ENCODE peak calls at places on chromosomes 2 and 18, in nine cellular contexts. One of them, this sample, is unnamed.
A peak's percentile ranks its signal among the peaks of the same experiment; 100 is the strongest.

GRCh38 chr2:43198263-43198662 is 28.1 kb downstream of the ZFP36L2 start:
- DNase-seq in Peyer's patch: no peak
- DNase-seq in PC-3: no peak
- DNase-seq in IMR-90: no peak
- DNase-seq in CD8-positive, alpha-beta T cell: no peak
- DNase-seq in GM23338: no peak
- DNase-seq in astrocyte: no peak
- DNase-seq in mesendoderm: no peak
- DNase-seq in lung: no peak
- DNase-seq in this sample: no peak

GRCh38 chr2:173806761-173807160 is 158.4 kb downstream of the SP3 start:
- DNase-seq in mesendoderm: peak; percentile 33
- DNase-seq in astrocyte: peak; percentile 31
- DNase-seq in CD8-positive, alpha-beta T cell: no peak
- DNase-seq in IMR-90: peak; percentile 4
- DNase-seq in Peyer's patch: no peak
- DNase-seq in lung: no peak
- DNase-seq in PC-3: no peak
- DNase-seq in GM23338: no peak
- DNase-seq in this sample: no peak

GRCh38 chr2:86442642-86443005 is 1.5 kb downstream of the KDM3A start:
- DNase-seq in Peyer's patch: peak; percentile 81
- DNase-seq in lung: peak; percentile 91
- DNase-seq in CD8-positive, alpha-beta T cell: peak; percentile 46
- DNase-seq in PC-3: peak; percentile 87
- DNase-seq in IMR-90: peak; percentile 94
- DNase-seq in GM23338: peak; percentile 59
- DNase-seq in astrocyte: peak; percentile 94
- DNase-seq in mesendoderm: peak; percentile 73
- DNase-seq in this sample: peak; percentile 71

GRCh38 chr2:229492034-229492433 is 220.9 kb upstream of the PID1 start:
- DNase-seq in astrocyte: peak; percentile 50
- DNase-seq in IMR-90: no peak
- DNase-seq in PC-3: no peak
- DNase-seq in Peyer's patch: no peak
- DNase-seq in mesendoderm: no peak
- DNase-seq in GM23338: no peak
- DNase-seq in lung: no peak
- DNase-seq in CD8-positive, alpha-beta T cell: no peak
- DNase-seq in this sample: no peak

GRCh38 chr2:96143231-96143847 is 1.9 kb downstream of the DUSP2 start:
- DNase-seq in astrocyte: no peak
- DNase-seq in CD8-positive, alpha-beta T cell: no peak
- DNase-seq in lung: no peak
- DNase-seq in Peyer's patch: peak; percentile 44
- DNase-seq in IMR-90: no peak
- DNase-seq in GM23338: no peak
- DNase-seq in mesendoderm: no peak
- DNase-seq in PC-3: no peak
- DNase-seq in this sample: no peak

GRCh38 chr18:37322497-37323035 is 243.0 kb downstream of the CELF4 start:
- DNase-seq in Peyer's patch: peak; percentile 16
- DNase-seq in lung: no peak
- DNase-seq in mesendoderm: peak; percentile 63
- DNase-seq in IMR-90: peak; percentile 21
- DNase-seq in astrocyte: peak; percentile 2
- DNase-seq in GM23338: peak; percentile 88
- DNase-seq in PC-3: peak; percentile 29
- DNase-seq in CD8-positive, alpha-beta T cell: no peak
- DNase-seq in this sample: no peak

GRCh38 chr18:4058179-4058578 is 396.9 kb downstream of the DLGAP1 start:
- DNase-seq in Peyer's patch: no peak
- DNase-seq in PC-3: no peak
- DNase-seq in GM23338: no peak
- DNase-seq in IMR-90: no peak
- DNase-seq in astrocyte: no peak
- DNase-seq in lung: no peak
- DNase-seq in mesendoderm: no peak
- DNase-seq in CD8-positive, alpha-beta T cell: no peak
- DNase-seq in this sample: no peak

GRCh38 chr2:60555794-60556161 is 2.3 kb upstream of the BCL11A start:
- DNase-seq in lung: no peak
- DNase-seq in CD8-positive, alpha-beta T cell: no peak
- DNase-seq in PC-3: no peak
- DNase-seq in GM23338: peak; percentile 94
- DNase-seq in mesendoderm: peak; percentile 81
- DNase-seq in astrocyte: no peak
- DNase-seq in Peyer's patch: no peak
- DNase-seq in IMR-90: no peak
- DNase-seq in this sample: no peak

GRCh38 chr2:203396667-203397066 is 68.5 kb downstream of the ABI2 start:
- DNase-seq in mesendoderm: peak; percentile 97
- DNase-seq in GM23338: peak; percentile 90
- DNase-seq in PC-3: no peak
- DNase-seq in lung: no peak
- DNase-seq in IMR-90: no peak
- DNase-seq in CD8-positive, alpha-beta T cell: no peak
- DNase-seq in astrocyte: no peak
- DNase-seq in Peyer's patch: no peak
- DNase-seq in this sample: no peak

GRCh38 chr2:151289972-151290335 is 486 bp upstream of the NMI start:
- DNase-seq in IMR-90: peak; percentile 53
- DNase-seq in astrocyte: no peak
- DNase-seq in mesendoderm: peak; percentile 52
- DNase-seq in Peyer's patch: peak; percentile 26
- DNase-seq in GM23338: peak; percentile 25
- DNase-seq in PC-3: peak; percentile 79
- DNase-seq in CD8-positive, alpha-beta T cell: no peak
- DNase-seq in lung: peak; percentile 38
- DNase-seq in this sample: no peak

GRCh38 chr2:192253692-192254091 is 59.0 kb upstream of the TMEFF2 start:
- DNase-seq in lung: no peak
- DNase-seq in PC-3: no peak
- DNase-seq in GM23338: no peak
- DNase-seq in mesendoderm: no peak
- DNase-seq in CD8-positive, alpha-beta T cell: no peak
- DNase-seq in astrocyte: no peak
- DNase-seq in Peyer's patch: no peak
- DNase-seq in IMR-90: no peak
- DNase-seq in this sample: no peak

GRCh38 chr2:26942543-26943295 is 27.7 kb upstream of the MAPRE3 start:
- DNase-seq in Peyer's patch: peak; percentile 46
- DNase-seq in PC-3: peak; percentile 55
- DNase-seq in lung: peak; percentile 68
- DNase-seq in astrocyte: peak; percentile 8
- DNase-seq in mesendoderm: peak; percentile 87
- DNase-seq in CD8-positive, alpha-beta T cell: peak; percentile 47
- DNase-seq in IMR-90: peak; percentile 48
- DNase-seq in GM23338: peak; percentile 91
- DNase-seq in this sample: peak; percentile 58

GRCh38 chr2:138493334-138493733 is 8.2 kb upstream of the SPOPL start:
- DNase-seq in PC-3: no peak
- DNase-seq in astrocyte: no peak
- DNase-seq in lung: no peak
- DNase-seq in mesendoderm: peak; percentile 96
- DNase-seq in CD8-positive, alpha-beta T cell: no peak
- DNase-seq in GM23338: no peak
- DNase-seq in IMR-90: no peak
- DNase-seq in Peyer's patch: no peak
- DNase-seq in this sample: no peak

GRCh38 chr2:23069935-23070334 is 315.0 kb upstream of the KLHL29 start:
- DNase-seq in IMR-90: no peak
- DNase-seq in CD8-positive, alpha-beta T cell: no peak
- DNase-seq in PC-3: no peak
- DNase-seq in astrocyte: no peak
- DNase-seq in mesendoderm: peak; percentile 11
- DNase-seq in Peyer's patch: no peak
- DNase-seq in lung: no peak
- DNase-seq in GM23338: no peak
- DNase-seq in this sample: no peak

GRCh38 chr2:70124983-70125480 is 37.8 kb downstream of the PCBP1 start:
- DNase-seq in IMR-90: peak; percentile 31
- DNase-seq in CD8-positive, alpha-beta T cell: peak; percentile 54
- DNase-seq in GM23338: peak; percentile 77
- DNase-seq in astrocyte: no peak
- DNase-seq in PC-3: peak; percentile 38
- DNase-seq in Peyer's patch: peak; percentile 66
- DNase-seq in lung: peak; percentile 61
- DNase-seq in mesendoderm: peak; percentile 66
- DNase-seq in this sample: peak; percentile 77

GRCh38 chr2:112694182-112694581 is 26.6 kb upstream of the NT5DC4 start:
- DNase-seq in lung: no peak
- DNase-seq in IMR-90: no peak
- DNase-seq in Peyer's patch: no peak
- DNase-seq in PC-3: no peak
- DNase-seq in CD8-positive, alpha-beta T cell: no peak
- DNase-seq in GM23338: no peak
- DNase-seq in mesendoderm: no peak
- DNase-seq in astrocyte: no peak
- DNase-seq in this sample: no peak

GRCh38 chr2:42202299-42203008 is 33.3 kb downstream of the EML4 start:
- DNase-seq in IMR-90: peak; percentile 66
- DNase-seq in astrocyte: no peak
- DNase-seq in PC-3: no peak
- DNase-seq in mesendoderm: no peak
- DNase-seq in GM23338: no peak
- DNase-seq in Peyer's patch: no peak
- DNase-seq in CD8-positive, alpha-beta T cell: no peak
- DNase-seq in lung: no peak
- DNase-seq in this sample: no peak

GRCh38 chr2:222242532-222242931 is 56.3 kb downstream of the PAX3 start:
- DNase-seq in astrocyte: no peak
- DNase-seq in IMR-90: no peak
- DNase-seq in GM23338: no peak
- DNase-seq in PC-3: no peak
- DNase-seq in lung: no peak
- DNase-seq in CD8-positive, alpha-beta T cell: no peak
- DNase-seq in mesendoderm: no peak
- DNase-seq in Peyer's patch: no peak
- DNase-seq in this sample: no peak

GRCh38 chr18:67428805-67429204 is 87.7 kb downstream of the DSEL start:
- DNase-seq in mesendoderm: no peak
- DNase-seq in PC-3: peak; percentile 84
- DNase-seq in GM23338: no peak
- DNase-seq in Peyer's patch: no peak
- DNase-seq in astrocyte: peak; percentile 67
- DNase-seq in lung: no peak
- DNase-seq in CD8-positive, alpha-beta T cell: no peak
- DNase-seq in IMR-90: peak; percentile 82
- DNase-seq in this sample: no peak

GRCh38 chr2:27545348-27546141 is 37.3 kb upstream of the ZNF512 start:
- DNase-seq in PC-3: peak; percentile 54
- DNase-seq in Peyer's patch: no peak
- DNase-seq in lung: no peak
- DNase-seq in IMR-90: peak; percentile 69
- DNase-seq in CD8-positive, alpha-beta T cell: no peak
- DNase-seq in astrocyte: peak; percentile 57
- DNase-seq in GM23338: no peak
- DNase-seq in mesendoderm: no peak
- DNase-seq in this sample: no peak

DNA sequence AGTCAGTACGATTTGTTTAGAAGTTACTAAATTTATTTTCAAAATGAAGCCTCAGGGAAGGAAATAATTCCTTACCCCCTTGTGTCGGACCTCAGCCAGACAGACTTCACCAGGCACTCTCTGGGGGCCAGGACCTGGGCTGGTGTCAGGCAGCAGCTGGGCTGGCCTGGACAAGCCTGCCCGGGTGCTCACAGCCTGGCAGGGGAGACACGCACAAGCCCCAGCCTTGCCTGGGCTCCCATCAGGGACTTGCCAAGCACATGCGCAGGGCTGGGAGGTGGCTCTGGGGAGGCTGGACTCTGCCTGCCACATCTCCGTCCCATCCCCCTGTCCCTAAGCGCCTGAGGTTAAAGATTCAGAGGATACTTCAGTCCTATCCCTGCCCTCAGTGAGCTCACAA is 56.8 kb upstream of the HS6ST1 start:
- DNase-seq in IMR-90: no peak
- DNase-seq in astrocyte: no peak
- DNase-seq in PC-3: no peak
- DNase-seq in GM23338: no peak
- DNase-seq in CD8-positive, alpha-beta T cell: no peak
- DNase-seq in mesendoderm: no peak
- DNase-seq in Peyer's patch: no peak
- DNase-seq in lung: no peak
- DNase-seq in this sample: no peak
- H3K4me1 ChIP-seq in IMR-90: peaks cover 36% of the 10 kb centered on the region
- H3K4me1 ChIP-seq in astrocyte: peaks cover 25% of the 10 kb centered on the region
- H3K4me1 ChIP-seq in PC-3: no peaks in the 10 kb centered on the region
- H3K4me1 ChIP-seq in GM23338: peaks cover 8% of the 10 kb centered on the region
- H3K4me1 ChIP-seq in CD8-positive, alpha-beta T cell: no peaks in the 10 kb centered on the region
- H3K4me1 ChIP-seq in mesendoderm: peaks cover 7% of the 10 kb centered on the region
- H3K4me1 ChIP-seq in Peyer's patch: no peaks in the 10 kb centered on the region
- H3K4me1 ChIP-seq in lung: peaks cover 35% of the 10 kb centered on the region
- H3K4me1 ChIP-seq in this sample: no peaks in the 10 kb centered on the region

GRCh38 chr18:48959921-48960920 is 9.5 kb upstream of the SMAD7 start:
- DNase-seq in CD8-positive, alpha-beta T cell: no peak
- DNase-seq in PC-3: no peak
- DNase-seq in lung: no peak
- DNase-seq in astrocyte: peak; percentile 70
- DNase-seq in GM23338: peak; percentile 95
- DNase-seq in mesendoderm: peak; percentile 97
- DNase-seq in Peyer's patch: no peak
- DNase-seq in IMR-90: peak; percentile 61
- DNase-seq in this sample: no peak
- H3K27ac ChIP-seq in CD8-positive, alpha-beta T cell: no peak overlapping the region
- H3K27ac ChIP-seq in PC-3: no peak overlapping the region
- H3K27ac ChIP-seq in lung: no peak overlapping the region
- H3K27ac ChIP-seq in astrocyte: peak overlapping the region; percentile 92
- H3K27ac ChIP-seq in GM23338: peak overlapping the region; percentile 86
- H3K27ac ChIP-seq in mesendoderm: peak overlapping the region; percentile 82
- H3K27ac ChIP-seq in Peyer's patch: no peak overlapping the region
- H3K27ac ChIP-seq in IMR-90: peak overlapping the region; percentile 69
- H3K27ac ChIP-seq in this sample: no peak overlapping the region

GRCh38 chr18:11733031-11733430 is 44.0 kb downstream of the GNAL start:
- DNase-seq in mesendoderm: peak; percentile 77
- DNase-seq in lung: peak; percentile 80
- DNase-seq in GM23338: peak; percentile 88
- DNase-seq in Peyer's patch: peak; percentile 58
- DNase-seq in astrocyte: peak; percentile 20
- DNase-seq in CD8-positive, alpha-beta T cell: peak; percentile 54
- DNase-seq in IMR-90: peak; percentile 57
- DNase-seq in PC-3: peak; percentile 85
- DNase-seq in this sample: peak; percentile 32
- H3K4me3 ChIP-seq in mesendoderm: no peak overlapping the region
- H3K4me3 ChIP-seq in lung: no peak overlapping the region
- H3K4me3 ChIP-seq in GM23338: no peak overlapping the region
- H3K4me3 ChIP-seq in Peyer's patch: peak overlapping the region; percentile 12
- H3K4me3 ChIP-seq in astrocyte: peak overlapping the region; percentile 44
- H3K4me3 ChIP-seq in CD8-positive, alpha-beta T cell: no peak overlapping the region
- H3K4me3 ChIP-seq in IMR-90: peak overlapping the region; percentile 39
- H3K4me3 ChIP-seq in PC-3: peak overlapping the region; percentile 58
- H3K4me3 ChIP-seq in this sample: no peak overlapping the region

DNA sequence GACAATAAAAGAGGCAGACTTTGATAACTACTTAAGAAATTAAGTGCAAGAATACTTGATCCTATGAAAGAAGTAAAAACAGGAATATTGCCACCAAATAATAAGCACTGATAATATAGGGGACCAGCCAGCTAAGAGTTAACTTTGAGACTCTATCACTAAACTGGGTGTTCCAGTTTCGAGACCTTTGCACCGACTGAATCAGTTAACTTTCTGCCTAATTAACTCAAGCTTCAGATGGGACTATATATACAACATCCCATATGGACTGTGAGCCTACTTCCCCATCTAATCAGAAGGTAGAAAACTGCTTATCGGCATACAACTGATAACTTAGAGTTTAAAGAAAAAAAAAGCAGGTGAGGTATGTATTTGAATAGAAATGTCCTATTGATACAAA is 25.8 kb upstream of the SLC9A2 start:
- DNase-seq in lung: no peak
- DNase-seq in PC-3: no peak
- DNase-seq in astrocyte: no peak
- DNase-seq in IMR-90: no peak
- DNase-seq in GM23338: no peak
- DNase-seq in CD8-positive, alpha-beta T cell: no peak
- DNase-seq in mesendoderm: no peak
- DNase-seq in Peyer's patch: no peak
- DNase-seq in this sample: no peak
- H3K4me1 ChIP-seq in lung: no peaks in the 10 kb centered on the region
- H3K4me1 ChIP-seq in PC-3: peaks cover 5% of the 10 kb centered on the region
- H3K4me1 ChIP-seq in astrocyte: no peaks in the 10 kb centered on the region
- H3K4me1 ChIP-seq in IMR-90: no peaks in the 10 kb centered on the region
- H3K4me1 ChIP-seq in GM23338: no peaks in the 10 kb centered on the region
- H3K4me1 ChIP-seq in CD8-positive, alpha-beta T cell: no peaks in the 10 kb centered on the region
- H3K4me1 ChIP-seq in mesendoderm: no peaks in the 10 kb centered on the region
- H3K4me1 ChIP-seq in Peyer's patch: no peaks in the 10 kb centered on the region
- H3K4me1 ChIP-seq in this sample: no peaks in the 10 kb centered on the region